ENCODE peak calls at places on chromosomes 5 and 9, in six cellular contexts. P is AG09309; T is CD8-positive, alpha-beta T cell; F is psoas muscle; I is IMR-90; O is keratinocyte. H is an unnamed sample.
A peak's percentile ranks its signal among the peaks of the same experiment; 100 is the strongest.

GRCh38 chr5:113510836-113511451 is 2.5 kb upstream of the YTHDC2 start:
- DNase-seq in P (no peak), T (no peak), F (no peak), I (peak; percentile 69), O (no peak), H (no peak)

GRCh38 chr9:32863291-32863690 is 80.0 kb downstream of the TMEM215 start:
- DNase-seq in P (no peak), T (no peak), F (no peak), I (no peak), O (no peak), H (no peak)

GRCh38 chr5:64331597-64332277 is 166.1 kb downstream of the RNF180 start:
- DNase-seq in P (no peak), T (no peak), F (peak; percentile 80), I (no peak), O (no peak), H (no peak)

GRCh38 chr9:33349743-33350142 is 52.6 kb downstream of the AQP7 start:
- DNase-seq in P (no peak), T (no peak), F (no peak), I (no peak), O (no peak), H (no peak)

GRCh38 chr9:136858844-136859757 is 7.0 kb downstream of the MAMDC4 start:
- DNase-seq in P (no peak), T (no peak), F (peak; percentile 74), I (peak; percentile 51), O (no peak), H (no peak)

GRCh38 chr5:117315170-117315569 is 740.5 kb upstream of the SEMA6A start:
- DNase-seq in P (no peak), T (no peak), F (no peak), I (no peak), O (no peak), H (no peak)

GRCh38 chr5:109690456-109691247 is 925 bp downstream of the MAN2A1 start:
- DNase-seq in P (peak; percentile 59), T (peak; percentile 45), F (peak; percentile 88), I (peak; percentile 83), O (no peak), H (no peak)

GRCh38 chr9:4865685-4866084 is 72.9 kb downstream of the RCL1 start:
- DNase-seq in P (no peak), T (no peak), F (no peak), I (no peak), O (no peak), H (no peak)

GRCh38 chr9:4508246-4508906 is 18.1 kb downstream of the SLC1A1 start:
- DNase-seq in P (peak; percentile 55), T (no peak), F (no peak), I (peak; percentile 53), O (no peak), H (peak; percentile 72)

GRCh38 chr9:6054280-6055099 is 39.1 kb upstream of the RANBP6 start:
- DNase-seq in P (peak; percentile 40), T (peak; percentile 43), F (no peak), I (peak; percentile 70), O (peak; percentile 60), H (peak; percentile 28)

GRCh38 chr5:96050273-96050880 is 88.7 kb upstream of the ELL2 start:
- DNase-seq in P (no peak), T (no peak), F (no peak), I (no peak), O (no peak), H (no peak)

GRCh38 chr5:110900829-110901228 is 162.0 kb downstream of the SLC25A46 start:
- DNase-seq in P (peak; percentile 69), T (no peak), F (no peak), I (peak; percentile 98), O (peak; percentile 15), H (peak; percentile 47)

GRCh38 chr9:133282454-133283238 is 7.6 kb upstream of the ABO start:
- DNase-seq in P (no peak), T (no peak), F (no peak), I (no peak), O (no peak), H (no peak)

GRCh38 chr9:109251080-109251775 is 69.6 kb downstream of the EPB41L4B start:
- DNase-seq in P (no peak), T (no peak), F (no peak), I (peak; percentile 65), O (no peak), H (no peak)

GRCh38 chr5:9283473-9283872 is 262.4 kb downstream of the SEMA5A start:
- DNase-seq in P (no peak), T (no peak), F (no peak), I (no peak), O (no peak), H (no peak)

GRCh38 chr9:130215341-130216119 is 43.3 kb downstream of the NCS1 start:
- DNase-seq in P (no peak), T (no peak), F (no peak), I (peak; percentile 56), O (no peak), H (peak; percentile 68)

GRCh38 chr9:134196911-134197310 is 32.5 kb upstream of the RNU6ATAC start:
- DNase-seq in P (no peak), T (no peak), F (no peak), I (no peak), O (no peak), H (no peak)

GRCh38 chr5:95723632-95724369 is 7.3 kb upstream of the RHOBTB3 start:
- DNase-seq in P (no peak), T (no peak), F (no peak), I (peak; percentile 58), O (no peak), H (no peak)

GRCh38 chr5:92409131-92409530 is 1026.0 kb upstream of the ARRDC3 start:
- DNase-seq in P (peak; percentile 7), T (no peak), F (no peak), I (no peak), O (no peak), H (no peak)

GRCh38 chr9:123742009-123742767 is 187.7 kb downstream of the DENND1A start:
- DNase-seq in P (no peak), T (no peak), F (peak; percentile 43), I (peak; percentile 57), O (no peak), H (no peak)

GRCh38 chr5:43514471-43514815 is 505 bp downstream of the C5orf34 start:
- DNase-seq in P (peak; percentile 27), T (no peak), F (no peak), I (peak; percentile 87), O (no peak), H (peak; percentile 18)

GRCh38 chr5:120062515-120062917 is 401.6 kb upstream of the PRR16 start:
- DNase-seq in P (peak; percentile 45), T (no peak), F (no peak), I (peak; percentile 61), O (no peak), H (peak; percentile 2)

GRCh38 chr9:27297050-27297449 is at the start of gene EQTN:
- DNase-seq in P (no peak), T (no peak), F (no peak), I (no peak), O (no peak), H (no peak)

GRCh38 chr5:170390472-170390871 is 1.3 kb upstream of the KCNMB1 start:
- DNase-seq in P (no peak), T (no peak), F (no peak), I (no peak), O (no peak), H (no peak)
- H3K4me3 ChIP-seq in P (no peak overlapping the region), T (no peak overlapping the region), F (no peak overlapping the region), I (no peak overlapping the region), O (no peak overlapping the region), H (no peak overlapping the region)

DNA sequence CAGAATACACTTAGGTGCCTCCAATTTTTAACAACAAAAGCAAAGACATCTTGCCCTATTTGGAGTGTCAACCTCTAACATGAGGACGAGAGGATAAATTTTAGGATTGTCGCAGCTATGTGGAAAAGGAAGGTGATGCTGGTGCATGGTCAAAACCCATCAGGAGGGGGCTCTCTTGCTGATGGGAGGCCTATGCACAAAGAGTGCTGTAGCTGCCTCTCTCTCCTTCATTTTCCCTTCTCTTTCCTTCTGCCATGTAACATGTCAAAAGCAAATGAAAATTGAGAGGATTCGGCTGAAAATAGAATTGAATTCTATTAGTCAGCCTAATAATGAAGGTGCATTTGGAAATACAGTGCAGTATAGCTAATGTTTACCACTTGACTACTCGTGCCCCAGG is 578.7 kb upstream of the ZNF462 start:
- DNase-seq in P (no peak), T (no peak), F (no peak), I (no peak), O (no peak), H (no peak)
- TF ChIP-seq CTCF in P (no peak), T (no peak), F (no peak), I (no peak), O (peak; percentile 13), H (peak; percentile 34)

GRCh38 chr9:128558431-128559310 is 6.3 kb downstream of the SPTAN1 start:
- DNase-seq in P (peak; percentile 61), T (peak; percentile 21), F (peak; percentile 85), I (peak; percentile 95), O (no peak), H (no peak)
- H3K4me3 ChIP-seq in P (peak overlapping the region; percentile 5), T (peak overlapping the region; percentile 22), F (peak overlapping the region; percentile 7), I (peak overlapping the region; percentile 1), O (no peak overlapping the region), H (no peak overlapping the region)

GRCh38 chr9:112743216-112743835 is 7.2 kb upstream of the SNX30 start:
- DNase-seq in P (no peak), T (no peak), F (no peak), I (no peak), O (no peak), H (no peak)
- TF ChIP-seq CTCF in P (peak; percentile 47), T (no peak), F (no peak), I (peak; percentile 28), O (no peak), H (no peak)

GRCh38 chr5:154285661-154286408 is 95.3 kb downstream of the GALNT10 start:
- DNase-seq in P (peak; percentile 51), T (no peak), F (no peak), I (peak; percentile 81), O (no peak), H (peak; percentile 59)
- H3K4me3 ChIP-seq in P (no peak overlapping the region), T (no peak overlapping the region), F (no peak overlapping the region), I (no peak overlapping the region), O (no peak overlapping the region), H (no peak overlapping the region)

H was measured in kidney epithelial cell.